ENCODE peak calls at places on chromosomes 6 and 20, in six cellular contexts. Y is activated CD8-positive, alpha-beta memory T cell treated with anti-CD3 and anti-CD28 coated beads for 1 hour; J is GM23338; B is A172; R is CD8-positive, alpha-beta T cell; W is non-pigmented ciliary epithelial cell. U is an unnamed sample.

GRCh38 chr6:21511891-21512550 is 81.5 kb upstream of the SOX4 start:
- DNase-seq in Y (no peak), J (no peak), B (no peak), R (no peak), W (no peak), U (no peak)

GRCh38 chr6:112118034-112118433 is 30.6 kb downstream of the FAM229B start:
- DNase-seq in Y (no peak), J (no peak), B (no peak), R (no peak), W (no peak), U (no peak)

GRCh38 chr6:99285881-99286280 is 63.6 kb downstream of the FAXC start:
- DNase-seq in Y (no peak), J (no peak), B (no peak), R (no peak), W (no peak), U (no peak)

GRCh38 chr6:77707603-77708002 is 54.8 kb downstream of the MEI4 start:
- DNase-seq in Y (no peak), J (peak), B (no peak), R (no peak), W (no peak), U (no peak)

GRCh38 chr6:139109558-139109957 is 25.3 kb upstream of the HECA start:
- DNase-seq in Y (no peak), J (peak), B (no peak), R (no peak), W (no peak), U (no peak)

GRCh38 chr20:55586626-55587025 is 418.7 kb downstream of the CBLN4 start:
- DNase-seq in Y (no peak), J (no peak), B (no peak), R (no peak), W (no peak), U (no peak)

GRCh38 chr6:81950877-81951276 is 198.4 kb upstream of the TENT5A start:
- DNase-seq in Y (no peak), J (no peak), B (peak), R (no peak), W (peak), U (no peak)

GRCh38 chr6:159892053-159892452 is 1.3 kb downstream of the MAS1 start:
- DNase-seq in Y (no peak), J (no peak), B (no peak), R (no peak), W (no peak), U (no peak)

GRCh38 chr6:4102687-4103244 is 23.8 kb upstream of the FAM217A start:
- DNase-seq in Y (no peak), J (no peak), B (no peak), R (no peak), W (no peak), U (peak)

GRCh38 chr6:90818163-90818562 is 231.3 kb upstream of the MAP3K7 start:
- DNase-seq in Y (no peak), J (peak), B (no peak), R (no peak), W (no peak), U (no peak)

GRCh38 chr6:157990321-157991066 is 8.8 kb downstream of the SYNJ2 start:
- DNase-seq in Y (no peak), J (no peak), B (no peak), R (no peak), W (no peak), U (no peak)

GRCh38 chr6:37338745-37339255 is 15.0 kb upstream of the RNF8 start:
- DNase-seq in Y (no peak), J (no peak), B (no peak), R (no peak), W (no peak), U (no peak)

GRCh38 chr6:148947621-148948444 is 201.0 kb downstream of the UST start:
- DNase-seq in Y (peak), J (peak), B (peak), R (peak), W (peak), U (peak)

GRCh38 chr6:422423-423061 is 31.0 kb downstream of the IRF4 start:
- DNase-seq in Y (no peak), J (no peak), B (peak), R (no peak), W (peak), U (no peak)

GRCh38 chr20:2358006-2358405 is 22.7 kb upstream of the TGM6 start:
- DNase-seq in Y (no peak), J (no peak), B (no peak), R (no peak), W (no peak), U (no peak)

GRCh38 chr6:98844244-98845161 is 10.1 kb downstream of the POU3F2 start:
- DNase-seq in Y (no peak), J (no peak), B (no peak), R (no peak), W (no peak), U (no peak)

GRCh38 chr20:47353224-47353696 is 3.2 kb downstream of the ZMYND8 start:
- DNase-seq in Y (no peak), J (no peak), B (no peak), R (no peak), W (no peak), U (no peak)

GRCh38 chr20:47272893-47273590 is 83.5 kb downstream of the ZMYND8 start:
- DNase-seq in Y (no peak), J (peak), B (peak), R (peak), W (no peak), U (peak)

GRCh38 chr6:52307900-52308372 is 23.4 kb upstream of the MCM3 start:
- DNase-seq in Y (no peak), J (no peak), B (no peak), R (no peak), W (no peak), U (no peak)

GRCh38 chr6:160331753-160332152 is 16.4 kb upstream of the SLC22A3 start:
- DNase-seq in Y (no peak), J (no peak), B (no peak), R (no peak), W (no peak), U (no peak)

GRCh38 chr6:22145823-22146379 is 150.9 kb downstream of the PRL start:
- DNase-seq in Y (no peak), J (peak), B (peak), R (no peak), W (peak), U (peak)

GRCh38 chr20:47358672-47359532 is 2.4 kb upstream of the ZMYND8 start:
- DNase-seq in Y (no peak), J (peak), B (peak), R (no peak), W (peak), U (no peak)

GRCh38 chr6:958531-958930 is 265.6 kb upstream of the EXOC2 start:
- DNase-seq in Y (no peak), J (no peak), B (peak), R (no peak), W (peak), U (no peak)

GRCh38 chr6:133779916-133780315 is 109.0 kb upstream of the TCF21 start:
- DNase-seq in Y (no peak), J (no peak), B (no peak), R (no peak), W (no peak), U (no peak)

GRCh38 chr6:160110724-160111123 is 10.9 kb upstream of the SLC22A1 start:
- DNase-seq in Y (no peak), J (no peak), B (no peak), R (no peak), W (peak), U (no peak)

GRCh38 chr20:64236137-64237088 is 19.1 kb upstream of the PCMTD2 start:
- DNase-seq in Y (no peak), J (no peak), B (no peak), R (no peak), W (no peak), U (no peak)

GRCh38 chr6:161194374-161194773 is 79.5 kb downstream of the AGPAT4 start:
- DNase-seq in Y (no peak), J (no peak), B (no peak), R (no peak), W (no peak), U (no peak)

GRCh38 chr20:38435555-38435939 is 419 bp upstream of the SNHG17 start:
- DNase-seq in Y (no peak), J (no peak), B (peak), R (no peak), W (peak), U (no peak)

GRCh38 chr6:45922728-45923351 is 92.8 kb downstream of the CLIC5 start:
- DNase-seq in Y (peak), J (peak), B (peak), R (peak), W (peak), U (peak)

GRCh38 chr6:114362957-114363356 is 20.1 kb upstream of the HS3ST5 start:
- DNase-seq in Y (no peak), J (peak), B (no peak), R (no peak), W (no peak), U (no peak)

GRCh38 chr20:54431545-54431944 is 43.8 kb upstream of the DOK5 start:
- DNase-seq in Y (no peak), J (no peak), B (no peak), R (no peak), W (no peak), U (no peak)

GRCh38 chr6:134373282-134373922 is 55.5 kb upstream of the SGK1 start:
- DNase-seq in Y (no peak), J (no peak), B (peak), R (no peak), W (peak), U (no peak)

GRCh38 chr20:44644384-44645131 is 6.9 kb downstream of the ADA start:
- DNase-seq in Y (no peak), J (no peak), B (no peak), R (peak), W (no peak), U (no peak)

GRCh38 chr20:6623989-6624388 is 143.5 kb upstream of the BMP2 start:
- DNase-seq in Y (no peak), J (peak), B (no peak), R (no peak), W (no peak), U (no peak)

GRCh38 chr6:118892248-118893094 is 1.5 kb upstream of the ASF1A start:
- DNase-seq in Y (no peak), J (no peak), B (no peak), R (no peak), W (no peak), U (no peak)

GRCh38 chr20:54345301-54345724 is 130.1 kb upstream of the DOK5 start:
- DNase-seq in Y (no peak), J (no peak), B (peak), R (no peak), W (peak), U (no peak)

GRCh38 chr6:157143885-157144795 is 179.2 kb downstream of the TMEM242 start:
- DNase-seq in Y (no peak), J (peak), B (no peak), R (no peak), W (no peak), U (no peak)

GRCh38 chr6:148800535-148800934 is 53.7 kb downstream of the UST start:
- DNase-seq in Y (no peak), J (no peak), B (no peak), R (no peak), W (no peak), U (no peak)

U was measured in HEK293T.